ENCODE peak calls at places on chromosome 16, in ten cellular contexts. A is left ventricle myocardium inferior; J is uterus; V is esophagus squamous epithelium; P is neural progenitor cell; B is HepG2; K is CD8-positive, alpha-beta T cell; R is heart right ventricle; W is body of pancreas; L is ascending aorta. H is an unnamed sample.

GRCh38 chr16:79848739-79849518 is 248.4 kb upstream of the MAF start:
- DNase-seq in A (no peak), J (peak), V (no peak), P (no peak), B (no peak), K (no peak), R (no peak), W (no peak), L (no peak), H (no peak)

GRCh38 chr16:64830653-64831052 is 291.2 kb downstream of the CDH11 start:
- DNase-seq in A (no peak), J (no peak), V (no peak), P (no peak), B (no peak), K (no peak), R (no peak), W (no peak), L (no peak), H (no peak)

GRCh38 chr16:21568502-21569189 is 30.7 kb upstream of the METTL9 start:
- DNase-seq in A (no peak), J (peak), V (no peak), P (no peak), B (no peak), K (no peak), R (no peak), W (no peak), L (no peak), H (no peak)

GRCh38 chr16:79331064-79331463 is 269.5 kb downstream of the MAF start:
- DNase-seq in A (no peak), J (no peak), V (no peak), P (no peak), B (no peak), K (no peak), R (no peak), W (no peak), L (no peak), H (no peak)

GRCh38 chr16:30183961-30184429 is 593 bp downstream of the CORO1A start:
- DNase-seq in A (peak), J (peak), V (no peak), P (no peak), B (no peak), K (peak), R (peak), W (peak), L (no peak), H (no peak)

GRCh38 chr16:1050921-1051320 is 21.6 kb upstream of the SSTR5 start:
- DNase-seq in A (no peak), J (no peak), V (no peak), P (no peak), B (no peak), K (no peak), R (no peak), W (no peak), L (no peak), H (no peak)

GRCh38 chr16:1729026-1729425 is 23.0 kb downstream of the MAPK8IP3 start:
- DNase-seq in A (no peak), J (no peak), V (no peak), P (no peak), B (no peak), K (no peak), R (no peak), W (no peak), L (no peak), H (no peak)

GRCh38 chr16:56011808-56012478 is 136.8 kb upstream of the CES5A start:
- DNase-seq in A (no peak), J (no peak), V (no peak), P (no peak), B (no peak), K (no peak), R (no peak), W (no peak), L (no peak), H (no peak)

GRCh38 chr16:50376997-50377396 is 8.2 kb upstream of the BRD7 start:
- DNase-seq in A (no peak), J (no peak), V (no peak), P (no peak), B (no peak), K (no peak), R (no peak), W (no peak), L (no peak), H (no peak)

GRCh38 chr16:50303041-50303604 is 36.8 kb downstream of the ADCY7 start:
- DNase-seq in A (no peak), J (peak), V (no peak), P (no peak), B (peak), K (no peak), R (no peak), W (peak), L (no peak), H (peak)

GRCh38 chr16:30060354-30061194 is 5.0 kb upstream of the ALDOA start:
- DNase-seq in A (no peak), J (no peak), V (no peak), P (no peak), B (no peak), K (no peak), R (no peak), W (no peak), L (no peak), H (no peak)

GRCh38 chr16:30786936-30787612 is at the start of gene ZNF629:
- DNase-seq in A (peak), J (peak), V (no peak), P (peak), B (peak), K (peak), R (peak), W (peak), L (no peak), H (no peak)

GRCh38 chr16:48740964-48741363 is 131.0 kb upstream of the N4BP1 start:
- DNase-seq in A (no peak), J (no peak), V (no peak), P (no peak), B (no peak), K (no peak), R (no peak), W (no peak), L (no peak), H (no peak)

GRCh38 chr16:4214215-4214621 is 27.7 kb downstream of the SRL start:
- DNase-seq in A (no peak), J (peak), V (no peak), P (no peak), B (peak), K (no peak), R (no peak), W (no peak), L (peak), H (no peak)

GRCh38 chr16:21523411-21524067 is 75.8 kb upstream of the METTL9 start:
- DNase-seq in A (no peak), J (no peak), V (no peak), P (peak), B (peak), K (no peak), R (no peak), W (no peak), L (no peak), H (peak)

GRCh38 chr16:9054460-9054859 is 37.0 kb upstream of the HAPSTR1 start:
- DNase-seq in A (no peak), J (no peak), V (no peak), P (no peak), B (no peak), K (no peak), R (no peak), W (no peak), L (no peak), H (no peak)

GRCh38 chr16:87062569-87063442 is 254.4 kb downstream of the C16orf95 start:
- DNase-seq in A (peak), J (no peak), V (no peak), P (peak), B (peak), K (no peak), R (peak), W (peak), L (no peak), H (peak)

GRCh38 chr16:52843386-52843785 is 209.3 kb downstream of the CHD9NB start:
- DNase-seq in A (no peak), J (no peak), V (no peak), P (no peak), B (no peak), K (no peak), R (no peak), W (no peak), L (no peak), H (no peak)

GRCh38 chr16:12767897-12768296 is 35.8 kb downstream of the CPPED1 start:
- DNase-seq in A (no peak), J (no peak), V (no peak), P (no peak), B (no peak), K (no peak), R (no peak), W (no peak), L (no peak), H (no peak)

GRCh38 chr16:63038563-63039131 is 1002.4 kb upstream of the CDH8 start:
- DNase-seq in A (no peak), J (no peak), V (no peak), P (no peak), B (no peak), K (no peak), R (no peak), W (peak), L (no peak), H (no peak)

GRCh38 chr16:9787717-9788116 is 394.5 kb downstream of the GRIN2A start:
- DNase-seq in A (no peak), J (no peak), V (no peak), P (no peak), B (no peak), K (no peak), R (peak), W (no peak), L (no peak), H (no peak)

GRCh38 chr16:86306046-86306644 is 204.2 kb upstream of the FOXF1 start:
- DNase-seq in A (no peak), J (no peak), V (no peak), P (no peak), B (no peak), K (no peak), R (no peak), W (no peak), L (no peak), H (no peak)

GRCh38 chr16:54201200-54201599 is 85.4 kb downstream of the IRX3 start:
- DNase-seq in A (no peak), J (no peak), V (no peak), P (no peak), B (no peak), K (no peak), R (no peak), W (no peak), L (no peak), H (no peak)

GRCh38 chr16:69839798-69840409 is 77.8 kb downstream of the WWP2 start:
- DNase-seq in A (peak), J (no peak), V (no peak), P (no peak), B (peak), K (no peak), R (peak), W (peak), L (no peak), H (no peak)

GRCh38 chr16:55257971-55258613 is 65.9 kb upstream of the IRX6 start:
- DNase-seq in A (peak), J (no peak), V (no peak), P (peak), B (peak), K (no peak), R (peak), W (peak), L (no peak), H (no peak)

GRCh38 chr16:9330036-9330545 is 238.6 kb downstream of the HAPSTR1 start:
- DNase-seq in A (no peak), J (no peak), V (no peak), P (no peak), B (no peak), K (no peak), R (no peak), W (no peak), L (no peak), H (no peak)

GRCh38 chr16:4387769-4388168 is 16.1 kb downstream of the VASN start:
- DNase-seq in A (no peak), J (no peak), V (no peak), P (no peak), B (no peak), K (no peak), R (no peak), W (no peak), L (no peak), H (no peak)

GRCh38 chr16:88907768-88908167 is 41.3 kb upstream of the PABPN1L start:
- DNase-seq in A (no peak), J (no peak), V (no peak), P (no peak), B (no peak), K (no peak), R (no peak), W (no peak), L (no peak), H (no peak)

GRCh38 chr16:11580451-11581086 is 6.2 kb downstream of the LITAF start:
- DNase-seq in A (peak), J (no peak), V (no peak), P (no peak), B (no peak), K (no peak), R (no peak), W (no peak), L (no peak), H (no peak)

GRCh38 chr16:87350681-87351319 is 32.8 kb downstream of the FBXO31 start:
- DNase-seq in A (no peak), J (no peak), V (no peak), P (no peak), B (no peak), K (no peak), R (no peak), W (no peak), L (no peak), H (no peak)

GRCh38 chr16:69566437-69567030 is 768 bp downstream of the NFAT5 start:
- DNase-seq in A (peak), J (peak), V (no peak), P (peak), B (peak), K (peak), R (peak), W (peak), L (no peak), H (peak)

GRCh38 chr16:31674686-31675085 is 147.0 kb downstream of the AHSP start:
- DNase-seq in A (no peak), J (no peak), V (no peak), P (no peak), B (no peak), K (no peak), R (no peak), W (no peak), L (no peak), H (no peak)

GRCh38 chr16:9072806-9073341 is 18.6 kb upstream of the HAPSTR1 start:
- DNase-seq in A (no peak), J (no peak), V (no peak), P (no peak), B (no peak), K (no peak), R (no peak), W (no peak), L (no peak), H (no peak)

GRCh38 chr16:46885960-46886763 is 2.0 kb downstream of the GPT2 start:
- DNase-seq in A (no peak), J (no peak), V (no peak), P (peak), B (no peak), K (no peak), R (no peak), W (peak), L (peak), H (no peak)

GRCh38 chr16:18832021-18832420 is 30.7 kb upstream of the ARL6IP1 start:
- DNase-seq in A (no peak), J (no peak), V (no peak), P (peak), B (no peak), K (no peak), R (no peak), W (no peak), L (no peak), H (no peak)

GRCh38 chr16:77781091-77781490 is 7.3 kb upstream of the VAT1L start:
- DNase-seq in A (no peak), J (no peak), V (no peak), P (no peak), B (no peak), K (no peak), R (no peak), W (no peak), L (no peak), H (no peak)

GRCh38 chr16:49452568-49452967 is 79.0 kb downstream of the C16orf78 start:
- DNase-seq in A (no peak), J (no peak), V (no peak), P (peak), B (no peak), K (no peak), R (no peak), W (no peak), L (no peak), H (no peak)

GRCh38 chr16:27532088-27532810 is 17.5 kb downstream of the GTF3C1 start:
- DNase-seq in A (no peak), J (no peak), V (no peak), P (no peak), B (no peak), K (no peak), R (no peak), W (no peak), L (no peak), H (no peak)

GRCh38 chr16:27526169-27526568 is 23.5 kb downstream of the GTF3C1 start:
- DNase-seq in A (peak), J (no peak), V (no peak), P (no peak), B (no peak), K (no peak), R (peak), W (peak), L (no peak), H (no peak)

GRCh38 chr16:27528294-27528693 is 21.4 kb downstream of the GTF3C1 start:
- DNase-seq in A (no peak), J (no peak), V (no peak), P (no peak), B (no peak), K (no peak), R (no peak), W (no peak), L (no peak), H (no peak)

GRCh38 chr16:27531186-27531585 is 18.5 kb downstream of the GTF3C1 start:
- DNase-seq in A (no peak), J (no peak), V (no peak), P (no peak), B (no peak), K (no peak), R (no peak), W (no peak), L (no peak), H (no peak)

GRCh38 chr16:27529962-27530361 is 19.8 kb downstream of the GTF3C1 start:
- DNase-seq in A (no peak), J (no peak), V (no peak), P (no peak), B (no peak), K (no peak), R (no peak), W (no peak), L (no peak), H (no peak)
- H3K27ac ChIP-seq in A (peak), J (no peak), V (no peak), P (no peak), B (no peak), K (no peak), R (peak), W (no peak), L (no peak), H (no peak)

GRCh38 chr16:71498031-71498430 is 8.9 kb upstream of the ZNF19 start:
- DNase-seq in A (no peak), J (no peak), V (no peak), P (no peak), B (no peak), K (no peak), R (no peak), W (no peak), L (no peak), H (no peak)
- H3K4me3 ChIP-seq in A (no peak), J (no peak), V (no peak), P (no peak), B (no peak), K (no peak), R (no peak), W (no peak), L (no peak), H (no peak)

GRCh38 chr16:68237243-68238028 is 1.5 kb upstream of the ESRP2 start:
- DNase-seq in A (peak), J (peak), V (peak), P (peak), B (peak), K (peak), R (peak), W (peak), L (peak), H (peak)
- H3K27ac ChIP-seq in A (peak), J (peak), V (peak), P (peak), B (peak), K (peak), R (peak), W (peak), L (peak), H (peak)

GRCh38 chr16:82657239-82657638 is 30.5 kb downstream of the CDH13 start:
- DNase-seq in A (no peak), J (no peak), V (no peak), P (no peak), B (no peak), K (no peak), R (no peak), W (no peak), L (no peak), H (no peak)
- H3K4me3 ChIP-seq in A (no peak), J (no peak), V (no peak), P (no peak), B (no peak), K (no peak), R (no peak), W (no peak), L (no peak), H (no peak)

GRCh38 chr16:24995469-24995868 is 19.7 kb downstream of the ARHGAP17 start:
- DNase-seq in A (no peak), J (no peak), V (no peak), P (no peak), B (no peak), K (no peak), R (no peak), W (no peak), L (no peak), H (peak)
- H3K27ac ChIP-seq in A (peak), J (peak), V (peak), P (no peak), B (peak), K (no peak), R (peak), W (no peak), L (peak), H (peak)

DNA sequence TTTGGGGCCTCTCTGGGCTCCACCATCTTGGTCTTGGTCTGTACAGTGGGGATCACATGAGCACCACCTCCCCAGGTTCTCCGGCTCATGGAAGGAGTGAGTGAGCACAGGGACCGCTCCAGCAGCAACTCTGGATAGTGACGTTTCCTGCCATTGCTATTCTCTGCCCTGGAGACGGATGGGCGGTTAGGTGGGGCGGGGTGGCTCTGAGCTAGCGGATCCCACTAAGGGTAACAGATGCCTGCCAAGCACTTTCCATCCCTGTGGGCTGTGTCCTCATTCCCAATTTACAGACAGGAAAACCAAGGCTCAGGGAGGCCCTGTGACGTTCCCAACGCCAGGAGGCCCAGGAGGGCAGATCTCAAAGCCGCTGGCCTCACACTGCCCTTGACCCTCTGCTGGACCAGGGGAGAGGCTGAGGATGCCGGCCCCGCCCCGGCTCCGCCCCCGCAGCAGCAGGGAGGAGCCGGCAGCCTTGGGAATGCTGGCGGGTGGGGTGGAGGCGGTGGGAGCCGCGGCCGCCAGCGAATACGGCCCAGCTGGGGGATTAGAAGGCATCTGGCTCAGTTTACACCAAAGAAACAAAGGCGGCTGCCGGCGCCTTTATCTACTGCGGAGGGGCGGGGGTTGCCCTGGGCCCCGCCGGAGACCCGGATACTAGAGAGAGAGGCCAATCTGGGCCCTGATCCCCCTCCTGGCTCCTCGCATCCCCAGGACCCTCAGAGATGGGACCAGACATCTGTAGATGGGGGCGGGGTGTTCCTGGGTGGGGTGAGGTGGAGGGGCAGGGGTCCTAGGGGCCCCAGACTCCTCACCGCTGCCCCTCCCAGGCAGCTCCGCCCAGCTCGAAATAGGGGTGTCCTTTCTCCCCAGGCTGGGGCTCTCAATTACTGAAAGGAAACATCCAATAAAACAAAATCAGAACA is 122.3 kb upstream of the CIBAR2 start:
- DNase-seq in A (peak), J (peak), V (no peak), P (peak), B (peak), K (no peak), R (peak), W (peak), L (no peak), H (no peak)
- H3K4me3 ChIP-seq in A (peak), J (peak), V (peak), P (peak), B (no peak), K (no peak), R (peak), W (no peak), L (peak), H (peak)

GRCh38 chr16:25111403-25112166 is at the start of gene LCMT1:
- DNase-seq in A (peak), J (peak), V (peak), P (peak), B (peak), K (peak), R (peak), W (peak), L (peak), H (peak)
- H3K27ac ChIP-seq in A (peak), J (peak), V (peak), P (no peak), B (peak), K (peak), R (peak), W (peak), L (peak), H (peak)